ENCODE peak calls at places on chromosomes 11 and 22, in six cellular contexts. C is LHCN-M2; I is GDM1; F is HTR-8/SVneo; V is stimulated activated CD8-positive, alpha-beta memory T cell treated with anti-CD3 and anti-CD28 coated beads, Interleukin-2, amount 100 ng/mL, for 48 hours; G is hepatic stellate cell. X is an unnamed sample.

GRCh38 chr11:86769219-86769618 is 31.1 kb upstream of the PRSS23 start:
- DNase-seq in C (peak; percentile 26), I (no peak), F (no peak), V (no peak), G (no peak), X (no peak)

GRCh38 chr11:19934828-19935259 is 222.2 kb downstream of the NAV2 start:
- DNase-seq in C (peak; percentile 90), I (no peak), F (no peak), V (no peak), G (peak; percentile 77), X (no peak)

GRCh38 chr11:112465433-112466024 is 204.9 kb upstream of the PLET1 start:
- DNase-seq in C (no peak), I (no peak), F (no peak), V (no peak), G (no peak), X (no peak)

GRCh38 chr11:130407978-130408377 is 20.4 kb downstream of the ADAMTS8 start:
- DNase-seq in C (peak; percentile 87), I (no peak), F (peak; percentile 54), V (no peak), G (peak; percentile 87), X (no peak)

GRCh38 chr11:122851366-122852011 is 13.2 kb downstream of the CRTAM start:
- DNase-seq in C (no peak), I (no peak), F (no peak), V (no peak), G (no peak), X (no peak)

GRCh38 chr11:134562176-134562575 is 150.1 kb upstream of the B3GAT1 start:
- DNase-seq in C (no peak), I (no peak), F (no peak), V (no peak), G (no peak), X (no peak)

GRCh38 chr11:114079406-114080072 is 20.0 kb downstream of the ZBTB16 start:
- DNase-seq in C (peak; percentile 57), I (no peak), F (no peak), V (no peak), G (no peak), X (no peak)

GRCh38 chr11:67628710-67629385 is 889 bp downstream of the NUDT8 start:
- DNase-seq in C (no peak), I (no peak), F (no peak), V (no peak), G (no peak), X (no peak)

GRCh38 chr22:30240541-30241417 is 5.8 kb downstream of the LIF start:
- DNase-seq in C (peak; percentile 50), I (no peak), F (no peak), V (no peak), G (no peak), X (no peak)

GRCh38 chr11:133951484-133952198 is 5.1 kb downstream of the IGSF9B start:
- DNase-seq in C (no peak), I (no peak), F (peak; percentile 35), V (no peak), G (peak; percentile 69), X (no peak)

GRCh38 chr11:44732564-44732963 is 5.8 kb downstream of the TSPAN18 start:
- DNase-seq in C (no peak), I (no peak), F (no peak), V (no peak), G (no peak), X (no peak)

GRCh38 chr11:65503606-65503922 is 4.7 kb downstream of the MALAT1 start:
- DNase-seq in C (no peak), I (no peak), F (no peak), V (no peak), G (no peak), X (peak; percentile 32)

GRCh38 chr11:68447015-68447801 is 13.3 kb upstream of the PPP6R3 start:
- DNase-seq in C (peak; percentile 44), I (peak; percentile 29), F (peak; percentile 94), V (peak; percentile 68), G (peak; percentile 90), X (no peak)

GRCh38 chr11:84390441-84391078 is 1104.4 kb upstream of the CCDC90B start:
- DNase-seq in C (no peak), I (no peak), F (no peak), V (no peak), G (no peak), X (no peak)

GRCh38 chr11:119861160-119861559 is 132.2 kb upstream of the NECTIN1 start:
- DNase-seq in C (no peak), I (no peak), F (no peak), V (no peak), G (no peak), X (no peak)

GRCh38 chr11:7167976-7168740 is 79.4 kb downstream of the RBMXL2 start:
- DNase-seq in C (no peak), I (no peak), F (no peak), V (no peak), G (no peak), X (no peak)

X was measured in CMK.